ENCODE peak calls at places on chromosomes 6 and 20, in ten cellular contexts. A is Right ventricle myocardium superior; U is GM03348; C is stimulated activated CD4-positive, alpha-beta T cell treated with anti-CD3 and anti-CD28 coated beads, TNF-alpha, amount 100 ng/mL, for 48 hours; O is naive thymus-derived CD8-positive, alpha-beta T cell; K is AG08395; P is NCI-H2081; S is HFF-Myc; H is GM18507; X is activated CD4-positive, CD25-positive, alpha-beta regulatory T cell treated with anti-CD3 and anti-CD28 coated beads, Interleukin-2, amount 50 U/mL, for 72 hours. Z is an unnamed sample.

GRCh38 chr20:47358672-47359532 is 2.4 kb upstream of the ZMYND8 start:
- DNase-seq in A (peak), U (peak), C (no peak), O (no peak), K (peak), P (peak), S (no peak), H (no peak), X (no peak), Z (peak)

GRCh38 chr6:166500246-166500645 is 86.2 kb downstream of the RAMACL start:
- DNase-seq in A (no peak), U (no peak), C (no peak), O (no peak), K (no peak), P (no peak), S (no peak), H (no peak), X (no peak), Z (no peak)

GRCh38 chr6:17240803-17241500 is 40.2 kb upstream of the RBM24 start:
- DNase-seq in A (no peak), U (no peak), C (no peak), O (no peak), K (no peak), P (no peak), S (no peak), H (no peak), X (no peak), Z (no peak)

GRCh38 chr20:18190466-18191233 is 53.0 kb downstream of the KAT14 start:
- DNase-seq in A (no peak), U (no peak), C (no peak), O (no peak), K (no peak), P (no peak), S (no peak), H (no peak), X (no peak), Z (no peak)

GRCh38 chr6:114049367-114049966 is 78.5 kb upstream of the HDAC2 start:
- DNase-seq in A (no peak), U (no peak), C (no peak), O (no peak), K (no peak), P (no peak), S (no peak), H (no peak), X (no peak), Z (no peak)

GRCh38 chr6:31776961-31777666 is at the start of gene VWA7:
- DNase-seq in A (peak), U (peak), C (peak), O (no peak), K (peak), P (peak), S (peak), H (peak), X (peak), Z (peak)

GRCh38 chr6:134373282-134373922 is 55.5 kb upstream of the SGK1 start:
- DNase-seq in A (peak), U (peak), C (no peak), O (no peak), K (peak), P (no peak), S (no peak), H (peak), X (no peak), Z (peak)

GRCh38 chr6:143976834-143977354 is 31.2 kb downstream of the PLAGL1 start:
- DNase-seq in A (no peak), U (no peak), C (no peak), O (no peak), K (no peak), P (no peak), S (no peak), H (no peak), X (no peak), Z (no peak)

GRCh38 chr6:56959938-56960337 is 5.0 kb downstream of the BEND6 start:
- DNase-seq in A (no peak), U (peak), C (no peak), O (no peak), K (peak), P (no peak), S (no peak), H (no peak), X (no peak), Z (no peak)

GRCh38 chr6:148082721-148083120 is 259.9 kb upstream of the SASH1 start:
- DNase-seq in A (no peak), U (no peak), C (no peak), O (no peak), K (no peak), P (no peak), S (no peak), H (no peak), X (no peak), Z (no peak)

GRCh38 chr6:91438570-91438969 is 851.7 kb upstream of the MAP3K7 start:
- DNase-seq in A (no peak), U (no peak), C (no peak), O (no peak), K (no peak), P (no peak), S (no peak), H (no peak), X (no peak), Z (no peak)

GRCh38 chr6:7647504-7647903 is 57.5 kb downstream of the SNRNP48 start:
- DNase-seq in A (no peak), U (no peak), C (no peak), O (no peak), K (no peak), P (no peak), S (no peak), H (no peak), X (no peak), Z (no peak)

GRCh38 chr6:147507162-147508072 is 1.1 kb upstream of the SAMD5 start:
- DNase-seq in A (no peak), U (peak), C (no peak), O (no peak), K (peak), P (peak), S (no peak), H (no peak), X (no peak), Z (no peak)

GRCh38 chr6:34791164-34791841 is 580 bp upstream of the BLTP3A start:
- DNase-seq in A (peak), U (peak), C (peak), O (no peak), K (peak), P (peak), S (no peak), H (no peak), X (no peak), Z (peak)

GRCh38 chr6:45423111-45423900 is 45.6 kb upstream of the SUPT3H start:
- DNase-seq in A (peak), U (peak), C (peak), O (no peak), K (peak), P (no peak), S (no peak), H (no peak), X (peak), Z (no peak)

GRCh38 chr20:49907405-49908257 is 7.7 kb downstream of the SPATA2 start:
- DNase-seq in A (no peak), U (no peak), C (no peak), O (no peak), K (no peak), P (no peak), S (no peak), H (no peak), X (no peak), Z (no peak)

GRCh38 chr6:44925100-44925739 is 402.9 kb upstream of the RUNX2 start:
- DNase-seq in A (no peak), U (peak), C (no peak), O (peak), K (peak), P (peak), S (no peak), H (no peak), X (no peak), Z (peak)

GRCh38 chr20:9458075-9458818 is 56.1 kb upstream of the LAMP5 start:
- DNase-seq in A (no peak), U (no peak), C (no peak), O (no peak), K (no peak), P (no peak), S (no peak), H (no peak), X (no peak), Z (no peak)

GRCh38 chr6:123519191-123519510 is 117.6 kb downstream of the TRDN start:
- DNase-seq in A (peak), U (no peak), C (no peak), O (no peak), K (no peak), P (no peak), S (no peak), H (no peak), X (no peak), Z (no peak)

Z was measured in kidney glomerular epithelial cell.